ENCODE peak calls at places on chromosomes 5 and 9, in nine cellular contexts. One of them, this sample, is unnamed.

GRCh38 chr5:32542216-32543059 is 42.9 kb upstream of the SUB1 start:
- DNase-seq in hypothalamus: no peak
- DNase-seq in NCI-H2107: no peak
- DNase-seq in HT1080: peak
- DNase-seq in activated CD8-positive, alpha-beta memory T cell treated with anti-CD3 and anti-CD28 coated beads for 24 hours: no peak
- DNase-seq in amniotic epithelial cell: peak
- DNase-seq in EL: peak
- DNase-seq in esophagus muscularis mucosa: no peak
- DNase-seq in myocyte: no peak
- DNase-seq in this sample: peak

GRCh38 chr9:136942112-136942880 is 2.2 kb downstream of the FBXW5 start:
- DNase-seq in NCI-H2107: no peak
- DNase-seq in hypothalamus: no peak
- DNase-seq in myocyte: no peak
- DNase-seq in activated CD8-positive, alpha-beta memory T cell treated with anti-CD3 and anti-CD28 coated beads for 24 hours: no peak
- DNase-seq in EL: no peak
- DNase-seq in amniotic epithelial cell: no peak
- DNase-seq in HT1080: no peak
- DNase-seq in esophagus muscularis mucosa: no peak
- DNase-seq in this sample: no peak

GRCh38 chr5:62457071-62457470 is 44.5 kb downstream of the IPO11 start:
- DNase-seq in myocyte: no peak
- DNase-seq in NCI-H2107: no peak
- DNase-seq in esophagus muscularis mucosa: no peak
- DNase-seq in activated CD8-positive, alpha-beta memory T cell treated with anti-CD3 and anti-CD28 coated beads for 24 hours: no peak
- DNase-seq in hypothalamus: no peak
- DNase-seq in EL: peak
- DNase-seq in HT1080: peak
- DNase-seq in amniotic epithelial cell: peak
- DNase-seq in this sample: peak

GRCh38 chr5:141683596-141684161 is 1.6 kb upstream of the ARAP3 start:
- DNase-seq in NCI-H2107: no peak
- DNase-seq in EL: no peak
- DNase-seq in amniotic epithelial cell: no peak
- DNase-seq in hypothalamus: no peak
- DNase-seq in myocyte: no peak
- DNase-seq in esophagus muscularis mucosa: no peak
- DNase-seq in HT1080: no peak
- DNase-seq in activated CD8-positive, alpha-beta memory T cell treated with anti-CD3 and anti-CD28 coated beads for 24 hours: no peak
- DNase-seq in this sample: no peak

GRCh38 chr5:145587308-145588071 is 247.7 kb downstream of the PRELID2 start:
- DNase-seq in NCI-H2107: no peak
- DNase-seq in EL: peak
- DNase-seq in hypothalamus: no peak
- DNase-seq in myocyte: peak
- DNase-seq in amniotic epithelial cell: peak
- DNase-seq in HT1080: peak
- DNase-seq in esophagus muscularis mucosa: no peak
- DNase-seq in activated CD8-positive, alpha-beta memory T cell treated with anti-CD3 and anti-CD28 coated beads for 24 hours: no peak
- DNase-seq in this sample: peak

GRCh38 chr9:120886490-120886967 is 9.5 kb upstream of the PHF19 start:
- DNase-seq in NCI-H2107: no peak
- DNase-seq in hypothalamus: no peak
- DNase-seq in esophagus muscularis mucosa: no peak
- DNase-seq in activated CD8-positive, alpha-beta memory T cell treated with anti-CD3 and anti-CD28 coated beads for 24 hours: no peak
- DNase-seq in HT1080: peak
- DNase-seq in EL: peak
- DNase-seq in myocyte: peak
- DNase-seq in amniotic epithelial cell: peak
- DNase-seq in this sample: no peak

GRCh38 chr9:124869466-124869985 is 7.6 kb downstream of the ARPC5L start:
- DNase-seq in HT1080: no peak
- DNase-seq in esophagus muscularis mucosa: no peak
- DNase-seq in amniotic epithelial cell: no peak
- DNase-seq in NCI-H2107: no peak
- DNase-seq in myocyte: no peak
- DNase-seq in activated CD8-positive, alpha-beta memory T cell treated with anti-CD3 and anti-CD28 coated beads for 24 hours: no peak
- DNase-seq in hypothalamus: no peak
- DNase-seq in EL: no peak
- DNase-seq in this sample: no peak

GRCh38 chr9:36278243-36278642 is 20.0 kb upstream of the GNE start:
- DNase-seq in esophagus muscularis mucosa: no peak
- DNase-seq in activated CD8-positive, alpha-beta memory T cell treated with anti-CD3 and anti-CD28 coated beads for 24 hours: no peak
- DNase-seq in hypothalamus: no peak
- DNase-seq in amniotic epithelial cell: no peak
- DNase-seq in myocyte: no peak
- DNase-seq in NCI-H2107: no peak
- DNase-seq in HT1080: no peak
- DNase-seq in EL: no peak
- DNase-seq in this sample: no peak

GRCh38 chr5:118139361-118139760 is 849.0 kb downstream of the DTWD2 start:
- DNase-seq in amniotic epithelial cell: no peak
- DNase-seq in NCI-H2107: no peak
- DNase-seq in HT1080: no peak
- DNase-seq in esophagus muscularis mucosa: no peak
- DNase-seq in EL: no peak
- DNase-seq in activated CD8-positive, alpha-beta memory T cell treated with anti-CD3 and anti-CD28 coated beads for 24 hours: no peak
- DNase-seq in hypothalamus: no peak
- DNase-seq in myocyte: no peak
- DNase-seq in this sample: no peak

GRCh38 chr5:96338624-96339023 is 94.4 kb downstream of the PCSK1 start:
- DNase-seq in hypothalamus: no peak
- DNase-seq in EL: no peak
- DNase-seq in amniotic epithelial cell: no peak
- DNase-seq in activated CD8-positive, alpha-beta memory T cell treated with anti-CD3 and anti-CD28 coated beads for 24 hours: no peak
- DNase-seq in myocyte: peak
- DNase-seq in NCI-H2107: no peak
- DNase-seq in HT1080: no peak
- DNase-seq in esophagus muscularis mucosa: no peak
- DNase-seq in this sample: no peak

GRCh38 chr5:135429326-135429725 is 17.8 kb downstream of the DCANP1 start:
- DNase-seq in EL: no peak
- DNase-seq in hypothalamus: no peak
- DNase-seq in activated CD8-positive, alpha-beta memory T cell treated with anti-CD3 and anti-CD28 coated beads for 24 hours: no peak
- DNase-seq in esophagus muscularis mucosa: no peak
- DNase-seq in HT1080: no peak
- DNase-seq in NCI-H2107: peak
- DNase-seq in myocyte: peak
- DNase-seq in amniotic epithelial cell: peak
- DNase-seq in this sample: no peak

GRCh38 chr9:87703636-87704276 is 22.2 kb upstream of the CTSL start:
- DNase-seq in NCI-H2107: no peak
- DNase-seq in hypothalamus: no peak
- DNase-seq in EL: no peak
- DNase-seq in myocyte: no peak
- DNase-seq in esophagus muscularis mucosa: no peak
- DNase-seq in amniotic epithelial cell: peak
- DNase-seq in HT1080: no peak
- DNase-seq in activated CD8-positive, alpha-beta memory T cell treated with anti-CD3 and anti-CD28 coated beads for 24 hours: no peak
- DNase-seq in this sample: no peak

GRCh38 chr9:95107001-95107749 is 210.3 kb downstream of the FANCC start:
- DNase-seq in amniotic epithelial cell: peak
- DNase-seq in NCI-H2107: no peak
- DNase-seq in HT1080: no peak
- DNase-seq in hypothalamus: no peak
- DNase-seq in EL: no peak
- DNase-seq in activated CD8-positive, alpha-beta memory T cell treated with anti-CD3 and anti-CD28 coated beads for 24 hours: no peak
- DNase-seq in esophagus muscularis mucosa: no peak
- DNase-seq in myocyte: peak
- DNase-seq in this sample: no peak